ENCODE peak calls at places on chromosomes 11 and 22, in six cellular contexts. U, E, W, M, V and R are unnamed samples.

GRCh38 chr22:29310863-29311339 is 4.5 kb downstream of the GAS2L1 start:
- DNase-seq in U (peak), E (peak), W (peak), M (peak), V (peak), R (peak)

GRCh38 chr11:830295-831131 is 2.2 kb upstream of the CD151 start:
- DNase-seq in U (peak), E (no peak), W (no peak), M (no peak), V (peak), R (no peak)

GRCh38 chr22:28021116-28021997 is 102.3 kb upstream of the PITPNB start:
- DNase-seq in U (no peak), E (no peak), W (no peak), M (peak), V (no peak), R (no peak)

GRCh38 chr22:26887916-26888315 is 230.5 kb downstream of the MIAT start:
- DNase-seq in U (no peak), E (no peak), W (no peak), M (no peak), V (no peak), R (no peak)

GRCh38 chr11:69166186-69167115 is 10.7 kb downstream of the SMIM38 start:
- DNase-seq in U (peak), E (peak), W (no peak), M (no peak), V (no peak), R (no peak)

GRCh38 chr11:80362578-80362977 is 921.7 kb upstream of the TENM4 start:
- DNase-seq in U (no peak), E (no peak), W (no peak), M (no peak), V (no peak), R (no peak)

GRCh38 chr22:27213291-27213690 is 555.9 kb downstream of the MIAT start:
- DNase-seq in U (no peak), E (no peak), W (no peak), M (no peak), V (no peak), R (no peak)

GRCh38 chr11:8025816-8026215 is 38.7 kb downstream of the EIF3F start:
- DNase-seq in U (peak), E (no peak), W (no peak), M (no peak), V (no peak), R (no peak)

GRCh38 chr11:67449116-67449844 is 3.2 kb downstream of the GPR152 start:
- DNase-seq in U (no peak), E (peak), W (no peak), M (no peak), V (no peak), R (peak)

GRCh38 chr11:130076774-130077481 is 7.2 kb downstream of the APLP2 start:
- DNase-seq in U (no peak), E (no peak), W (no peak), M (no peak), V (no peak), R (no peak)

GRCh38 chr22:19766506-19767426 is 6.2 kb downstream of the TBX1 start:
- DNase-seq in U (peak), E (peak), W (no peak), M (no peak), V (no peak), R (no peak)

GRCh38 chr11:65538915-65539374 is 14.1 kb downstream of the SCYL1 start:
- DNase-seq in U (no peak), E (no peak), W (no peak), M (no peak), V (no peak), R (no peak)

GRCh38 chr22:30565341-30565740 is 9.1 kb downstream of the GAL3ST1 start:
- DNase-seq in U (peak), E (no peak), W (no peak), M (no peak), V (no peak), R (peak)

GRCh38 chr11:75592699-75593098 is 30.6 kb downstream of the SERPINH1 start:
- DNase-seq in U (no peak), E (no peak), W (no peak), M (no peak), V (no peak), R (no peak)

GRCh38 chr22:42902875-42903510 is 45.9 kb upstream of the ARFGAP3 start:
- DNase-seq in U (peak), E (no peak), W (no peak), M (no peak), V (no peak), R (no peak)

GRCh38 chr22:37273126-37273845 is 9.0 kb upstream of the CYTH4 start:
- DNase-seq in U (peak), E (no peak), W (no peak), M (no peak), V (no peak), R (no peak)

GRCh38 chr11:43789700-43790443 is 90.8 kb upstream of the ALKBH3 start:
- DNase-seq in U (peak), E (no peak), W (no peak), M (no peak), V (no peak), R (no peak)

GRCh38 chr11:73235236-73235786 is 17.2 kb downstream of the P2RY2 start:
- DNase-seq in U (no peak), E (no peak), W (no peak), M (no peak), V (no peak), R (no peak)